ENCODE peak calls at places on chromosomes 2 and 18, in four cellular contexts. U, V, M and W are unnamed samples.

GRCh38 chr2:129730979-129731378 is 248.5 kb upstream of the RAB6C start:
- DNase-seq in U (no peak), V (no peak), M (no peak), W (no peak)

GRCh38 chr2:78532762-78533399 is 492.6 kb upstream of the REG3G start:
- DNase-seq in U (no peak), V (no peak), M (no peak), W (no peak)

GRCh38 chr2:86069091-86069685 is 36.5 kb downstream of the POLR1A start:
- DNase-seq in U (peak; percentile 37), V (no peak), M (no peak), W (no peak)

GRCh38 chr2:101357386-101357785 is 29.9 kb downstream of the CREG2 start:
- DNase-seq in U (no peak), V (no peak), M (no peak), W (no peak)

GRCh38 chr2:25215948-25216679 is 47.7 kb upstream of the POMC start:
- DNase-seq in U (peak; percentile 78), V (peak; percentile 91), M (peak; percentile 85), W (peak; percentile 67)

GRCh38 chr18:986071-986470 is 81.4 kb downstream of the ADCYAP1 start:
- DNase-seq in U (no peak), V (no peak), M (no peak), W (no peak)

GRCh38 chr18:28398491-28398890 is 221.6 kb upstream of the CDH2 start:
- DNase-seq in U (no peak), V (no peak), M (no peak), W (no peak)

GRCh38 chr2:240856151-240856980 is 12.3 kb upstream of the AGXT start:
- DNase-seq in U (no peak), V (no peak), M (no peak), W (no peak)

GRCh38 chr2:37652199-37652640 is 19.2 kb downstream of the CDC42EP3 start:
- DNase-seq in U (peak; percentile 45), V (no peak), M (no peak), W (no peak)

GRCh38 chr2:147663153-147663961 is 181.5 kb upstream of the ACVR2A start:
- DNase-seq in U (no peak), V (no peak), M (no peak), W (no peak)

GRCh38 chr2:96108578-96109561 is 7.5 kb downstream of the ADRA2B start:
- DNase-seq in U (no peak), V (no peak), M (no peak), W (no peak)

GRCh38 chr2:46878886-46879285 is 36.7 kb downstream of the MCFD2 start:
- DNase-seq in U (no peak), V (no peak), M (no peak), W (peak; percentile 48)

DNA sequence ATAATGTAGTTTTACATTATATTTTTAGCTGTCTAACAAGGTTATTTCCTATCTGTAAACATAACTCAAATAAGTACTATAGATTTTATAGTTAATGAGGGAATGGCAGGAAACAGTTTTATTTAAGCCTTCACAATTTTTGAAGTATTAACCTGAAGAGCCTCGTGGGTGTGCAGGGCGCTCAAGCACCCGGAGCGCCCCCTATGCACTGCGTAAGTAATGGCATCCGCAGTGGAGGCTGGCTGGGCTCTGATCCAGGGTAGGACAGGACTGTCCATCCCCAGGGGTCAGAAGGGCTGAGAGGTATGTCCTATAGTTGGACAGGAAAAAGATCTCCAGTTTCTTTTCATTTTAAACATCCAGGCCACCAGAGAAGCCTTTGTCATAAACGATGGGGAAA is 8.2 kb upstream of the GBX2 start:
- DNase-seq in U (peak; percentile 28), V (peak; percentile 71), M (no peak), W (no peak)
- TF ChIP-seq CTCF in U (peak; percentile 60), V (peak; percentile 57), M (peak; percentile 30), W (peak; percentile 71)

GRCh38 chr2:9842487-9843228 is 616 bp upstream of the TAF1B start:
- DNase-seq in U (no peak), V (no peak), M (no peak), W (no peak)

GRCh38 chr2:9844581-9844980 is 1.3 kb downstream of the TAF1B start:
- DNase-seq in U (peak; percentile 52), V (peak; percentile 60), M (no peak), W (no peak)

GRCh38 chr2:9846554-9846953 is 3.3 kb downstream of the TAF1B start:
- DNase-seq in U (peak; percentile 46), V (no peak), M (no peak), W (no peak)

GRCh38 chr2:9844036-9844483 is 786 bp downstream of the TAF1B start:
- DNase-seq in U (peak; percentile 46), V (no peak), M (no peak), W (no peak)

DNA sequence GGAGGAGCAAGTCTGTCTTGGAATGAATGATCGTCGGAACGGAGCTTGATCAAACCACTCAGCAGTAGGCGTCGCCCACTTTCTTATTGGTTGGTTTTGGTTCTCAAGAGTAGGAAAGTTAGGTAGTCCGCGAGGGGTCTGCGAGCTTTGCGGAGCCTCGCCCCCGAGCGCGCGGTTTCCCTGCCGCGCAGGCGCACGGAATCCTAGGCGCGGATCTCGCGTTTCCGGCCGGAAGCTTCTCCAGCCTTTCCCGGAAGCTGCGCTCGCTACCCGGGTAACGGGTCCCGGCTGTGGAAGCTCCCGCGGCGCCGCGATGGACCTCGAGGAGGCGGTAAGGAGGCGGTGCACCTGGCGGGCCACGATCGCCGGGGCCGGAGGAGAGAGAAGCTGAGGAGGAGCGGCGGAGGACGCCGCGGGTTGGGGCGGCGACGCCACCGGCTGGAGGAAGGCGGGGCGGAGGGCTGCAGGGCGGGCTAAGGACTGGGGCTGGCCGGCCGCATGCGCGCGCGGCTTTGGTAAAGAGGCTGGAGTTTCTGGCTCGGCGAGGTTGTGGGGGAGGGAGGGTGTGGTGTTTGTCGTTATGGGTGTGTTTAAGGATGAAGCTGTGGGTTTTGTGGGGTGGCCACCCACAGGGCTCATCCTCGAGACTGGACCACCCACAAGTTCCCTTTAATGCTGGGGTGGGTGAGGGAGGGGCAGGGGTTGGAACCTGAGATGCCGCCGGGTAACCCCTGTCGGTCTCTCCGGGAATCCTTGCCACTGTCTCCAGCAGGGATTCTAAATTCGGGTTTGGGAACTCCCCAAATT is at the start of gene TAF1B:
- DNase-seq in U (peak; percentile 94), V (peak; percentile 93), M (peak; percentile 89), W (peak; percentile 89)
- TF ChIP-seq CTCF in U (peak; percentile 50), V (peak; percentile 37), M (no peak), W (peak; percentile 56)

GRCh38 chr18:74063552-74063951 is 84.1 kb downstream of the FBXO15 start:
- DNase-seq in U (no peak), V (no peak), M (no peak), W (no peak)

GRCh38 chr18:74065366-74065765 is 82.3 kb downstream of the FBXO15 start:
- DNase-seq in U (no peak), V (no peak), M (no peak), W (no peak)

GRCh38 chr18:74062037-74062436 is 85.6 kb downstream of the FBXO15 start:
- DNase-seq in U (no peak), V (no peak), M (no peak), W (no peak)

GRCh38 chr18:74064510-74064909 is 83.1 kb downstream of the FBXO15 start:
- DNase-seq in U (no peak), V (no peak), M (no peak), W (no peak)

GRCh38 chr18:74063023-74063422 is 84.6 kb downstream of the FBXO15 start:
- DNase-seq in U (no peak), V (no peak), M (no peak), W (no peak)
- TF ChIP-seq CTCF in U (no peak), V (no peak), M (no peak), W (no peak)

GRCh38 chr2:98561018-98561417 is 47.3 kb downstream of the COA5 start:
- DNase-seq in U (no peak), V (no peak), M (no peak), W (no peak)
- TF ChIP-seq CTCF in U (no peak), V (no peak), M (no peak), W (no peak)